ENCODE peak calls at places on chromosomes 13 and 19, in ten cellular contexts. Q is coronary artery; X is CD14-positive monocyte; V is H4; W is NCI-H187; J is CD4-positive, alpha-beta memory T cell; Z is stimulated activated CD4-positive, alpha-beta T cell treated with anti-CD3 and anti-CD28 coated beads, Interleukin-15, amount 100 ng/mL, for 24 hours; F is NCI-H1092; M is HAP-1; B is astrocyte of the cerebellum. U is an unnamed sample.

GRCh38 chr13:33797622-33798021 is 20.3 kb upstream of the RFC3 start:
- DNase-seq in Q (no peak), X (no peak), V (peak), W (no peak), J (no peak), Z (no peak), F (no peak), M (no peak), B (peak), U (peak)

GRCh38 chr13:109665211-109665610 is 121.2 kb downstream of the IRS2 start:
- DNase-seq in Q (no peak), X (no peak), V (no peak), W (no peak), J (no peak), Z (no peak), F (no peak), M (no peak), B (no peak), U (no peak)

GRCh38 chr19:6551607-6552450 is 21.0 kb downstream of the TNFSF9 start:
- DNase-seq in Q (no peak), X (no peak), V (no peak), W (no peak), J (peak), Z (peak), F (no peak), M (peak), B (no peak), U (no peak)

GRCh38 chr13:99895428-99895998 is 76.1 kb downstream of the ZIC5 start:
- DNase-seq in Q (no peak), X (no peak), V (no peak), W (no peak), J (peak), Z (peak), F (no peak), M (no peak), B (no peak), U (no peak)

GRCh38 chr19:33390908-33391630 is 17.6 kb downstream of the CEBPG start:
- DNase-seq in Q (no peak), X (no peak), V (no peak), W (no peak), J (no peak), Z (no peak), F (no peak), M (no peak), B (no peak), U (no peak)

GRCh38 chr19:49441210-49441959 is at the start of gene SLC17A7:
- DNase-seq in Q (no peak), X (no peak), V (peak), W (no peak), J (no peak), Z (peak), F (no peak), M (peak), B (no peak), U (no peak)

GRCh38 chr19:55581145-55581827 is 638 bp upstream of the ZNF579 start:
- DNase-seq in Q (no peak), X (no peak), V (no peak), W (no peak), J (no peak), Z (peak), F (no peak), M (peak), B (no peak), U (no peak)

GRCh38 chr19:28560786-28561185 is 652.2 kb downstream of the UQCRFS1 start:
- DNase-seq in Q (no peak), X (no peak), V (no peak), W (no peak), J (no peak), Z (no peak), F (no peak), M (no peak), B (no peak), U (no peak)